ENCODE peak calls at places on chromosome 15, in five cellular contexts. D is A549, T is gastrocnemius medialis, S is ovary, Z is spleen. C is an unnamed sample.

GRCh38 chr15:52424856-52425431 is 103.7 kb downstream of the MYO5A start:
- DNase-seq in S (no peak), T (no peak), D (no peak), Z (no peak), C (no peak)

GRCh38 chr15:65042776-65043322 is 2.3 kb upstream of the SLC51B start:
- DNase-seq in S (no peak), T (no peak), Z (no peak), D (no peak), C (no peak)

GRCh38 chr15:77387355-77388105 is 32.4 kb downstream of the PEAK1 start:
- DNase-seq in S (no peak), T (no peak), D (no peak), Z (no peak), C (no peak)

GRCh38 chr15:73165844-73166243 is 113.6 kb downstream of the NEO1 start:
- DNase-seq in S (no peak), Z (no peak), D (no peak), T (no peak), C (no peak)

GRCh38 chr15:70580958-70581357 is 182.4 kb downstream of the UACA start:
- DNase-seq in S (no peak), T (no peak), D (no peak), Z (no peak), C (no peak)

GRCh38 chr15:70758790-70759462 is 4.4 kb downstream of the UACA start:
- DNase-seq in D (no peak), S (no peak), T (no peak), Z (no peak), C (no peak)

GRCh38 chr15:89307046-89307587 is 27.5 kb downstream of the POLG start:
- DNase-seq in T (no peak), Z (no peak), S (no peak), D (no peak), C (no peak)

GRCh38 chr15:89338036-89338435 is 3.4 kb upstream of the POLG start:
- DNase-seq in Z (no peak), T (no peak), D (no peak), S (no peak), C (no peak)

GRCh38 chr15:52054381-52054780 is 35.4 kb downstream of the MAPK6 start:
- DNase-seq in Z (no peak), S (no peak), T (no peak), D (peak), C (no peak)

GRCh38 chr15:47427463-47427862 is 289.8 kb upstream of the SEMA6D start:
- DNase-seq in T (no peak), S (no peak), D (no peak), Z (no peak), C (no peak)

GRCh38 chr15:91496754-91497691 is 356.5 kb upstream of the SLCO3A1 start:
- DNase-seq in T (no peak), D (no peak), S (no peak), Z (no peak), C (no peak)

GRCh38 chr15:88844749-88845386 is 41.6 kb downstream of the ACAN start:
- DNase-seq in D (no peak), T (no peak), Z (no peak), S (no peak), C (no peak)

GRCh38 chr15:48710952-48711495 is 65.5 kb upstream of the FBN1 start:
- DNase-seq in S (no peak), Z (no peak), D (no peak), T (no peak), C (no peak)

GRCh38 chr15:76196286-76196948 is 114.9 kb downstream of the ETFA start:
- DNase-seq in D (peak), T (peak), S (peak), Z (peak), C (no peak)

GRCh38 chr15:36643551-36643950 is 64.1 kb downstream of the CDIN1 start:
- DNase-seq in Z (no peak), S (no peak), T (no peak), D (no peak), C (no peak)

GRCh38 chr15:40957581-40958051 is 4.3 kb downstream of the CHAC1 start:
- DNase-seq in S (no peak), Z (peak), T (peak), D (no peak), C (no peak)

GRCh38 chr15:73212424-73212823 is 156.3 kb downstream of the HCN4 start:
- DNase-seq in Z (no peak), D (no peak), S (no peak), T (no peak), C (no peak)

GRCh38 chr15:20340931-20341661 is 200.5 kb downstream of the GOLGA6L6 start:
- DNase-seq in T (no peak), D (peak), S (peak), Z (peak), C (peak)

GRCh38 chr15:25717116-25717755 is 145.9 kb downstream of the ATP10A start:
- DNase-seq in S (no peak), Z (peak), D (no peak), T (no peak), C (no peak)

GRCh38 chr15:47812436-47813109 is 95.3 kb downstream of the SEMA6D start:
- DNase-seq in Z (no peak), D (peak), S (no peak), T (no peak), C (no peak)

GRCh38 chr15:28901587-28901980 is 15.8 kb downstream of the APBA2 start:
- DNase-seq in S (no peak), Z (peak), D (no peak), T (no peak), C (no peak)

GRCh38 chr15:40338921-40339620 is 1.7 kb downstream of the CCDC9B start:
- DNase-seq in T (no peak), S (no peak), Z (no peak), D (peak), C (no peak)

GRCh38 chr15:90557147-90557546 is 27.4 kb downstream of the CRTC3 start:
- DNase-seq in Z (no peak), D (no peak), S (no peak), T (no peak), C (no peak)

GRCh38 chr15:69093127-69093526 is 67.3 kb upstream of the GLCE start:
- DNase-seq in D (peak), S (no peak), Z (no peak), T (no peak), C (no peak)

GRCh38 chr15:82585072-82585471 is 44.8 kb upstream of the RPS17 start:
- DNase-seq in T (no peak), S (no peak), Z (no peak), D (no peak), C (no peak)

GRCh38 chr15:59798605-59798917 is 109.4 kb upstream of the BNIP2 start:
- DNase-seq in S (no peak), D (no peak), T (no peak), Z (no peak), C (no peak)

GRCh38 chr15:99466701-99467337 is 99.0 kb upstream of the MEF2A start:
- DNase-seq in D (no peak), Z (no peak), S (no peak), T (no peak), C (no peak)

GRCh38 chr15:62740141-62741004 is 302.2 kb upstream of the TPM1 start:
- DNase-seq in S (no peak), T (no peak), Z (no peak), D (peak), C (no peak)

GRCh38 chr15:77514635-77515421 is 94.1 kb downstream of the HMG20A start:
- DNase-seq in T (no peak), S (no peak), Z (no peak), D (no peak), C (no peak)

GRCh38 chr15:46297766-46298165 is 662.9 kb downstream of the SQOR start:
- DNase-seq in Z (no peak), S (no peak), D (no peak), T (no peak), C (no peak)

GRCh38 chr15:84604804-84605203 is 4.0 kb downstream of the ZSCAN2 start:
- DNase-seq in T (no peak), S (no peak), Z (no peak), D (no peak), C (no peak)

GRCh38 chr15:99213187-99213811 is 36.1 kb downstream of the TTC23 start:
- DNase-seq in S (peak), D (peak), Z (peak), T (peak), C (peak)

GRCh38 chr15:67216859-67217258 is 37.6 kb downstream of the AAGAB start:
- DNase-seq in S (no peak), D (no peak), T (no peak), Z (no peak), C (no peak)

GRCh38 chr15:72358532-72359180 is 17.2 kb downstream of the HEXA start:
- DNase-seq in Z (peak), T (peak), S (no peak), D (no peak), C (no peak)

GRCh38 chr15:49877871-49878511 is 241.0 kb downstream of the ATP8B4 start:
- DNase-seq in Z (no peak), S (no peak), D (no peak), T (peak), C (no peak)

GRCh38 chr15:36591534-36592411 is 12.3 kb downstream of the CDIN1 start:
- DNase-seq in Z (no peak), D (peak), S (no peak), T (no peak), C (no peak)

GRCh38 chr15:100929641-100930042 is 10.5 kb downstream of the LRRK1 start:
- DNase-seq in T (no peak), Z (no peak), D (no peak), S (no peak), C (no peak)

GRCh38 chr15:57312323-57313133 is 63.8 kb upstream of the CGNL1 start:
- DNase-seq in S (no peak), D (no peak), Z (peak), T (no peak), C (no peak)

DNA sequence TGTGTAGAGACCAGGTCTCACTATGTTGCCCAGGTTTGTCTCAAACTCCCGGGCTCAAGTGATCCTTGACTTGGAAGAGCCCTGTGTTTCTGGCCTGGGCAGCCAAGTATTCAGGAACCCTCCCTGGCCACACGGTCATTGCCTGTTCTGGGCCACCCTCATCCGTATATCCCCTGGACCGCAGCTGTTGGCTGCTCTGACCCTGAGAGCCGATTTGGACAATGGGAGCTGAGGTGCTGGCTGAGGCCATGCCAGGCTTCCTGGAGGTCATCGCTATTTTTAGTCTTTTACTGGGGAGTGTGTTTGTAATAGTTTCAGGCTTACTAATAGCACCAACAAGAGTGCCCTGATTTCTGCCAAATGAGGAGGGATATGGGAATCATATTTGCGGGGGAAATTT is 60.7 kb downstream of the ADAMTS7 start:
- DNase-seq in Z (peak), S (peak), T (no peak), D (no peak), C (no peak)
- H3K4me3 ChIP-seq in Z (no peak), S (no peak), T (peak), D (peak), C (peak)

DNA sequence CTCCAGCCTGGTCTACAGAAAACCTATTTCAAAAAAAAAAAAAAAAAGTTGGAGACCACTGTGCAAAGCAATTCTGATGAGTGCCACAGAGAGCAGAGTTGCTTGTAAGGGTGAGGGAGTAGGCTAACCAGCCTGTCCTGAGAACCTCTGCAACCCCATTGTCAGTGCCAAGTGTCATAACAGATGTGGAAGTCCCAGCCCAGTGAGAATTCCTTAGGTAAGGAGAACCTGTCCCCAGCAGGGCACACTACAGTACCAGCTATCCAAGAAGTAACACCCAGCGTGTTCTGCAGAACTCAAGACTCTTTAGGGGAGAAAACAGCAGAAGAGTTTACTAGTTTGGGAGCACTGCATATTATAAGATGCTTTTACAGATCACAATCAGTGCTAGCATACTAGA is 156.3 kb downstream of the LIPC start:
- DNase-seq in T (no peak), S (no peak), Z (no peak), D (no peak), C (no peak)
- TF ChIP-seq POLR2A in T (no peak), S (no peak), Z (no peak), D (no peak), C (no peak)

GRCh38 chr15:81183403-81183760 is 13.3 kb upstream of the IL16 start:
- DNase-seq in Z (no peak), S (no peak), D (no peak), T (no peak), C (no peak)
- H3K4me3 ChIP-seq in Z (no peak), S (peak), D (no peak), T (peak), C (peak)

DNA sequence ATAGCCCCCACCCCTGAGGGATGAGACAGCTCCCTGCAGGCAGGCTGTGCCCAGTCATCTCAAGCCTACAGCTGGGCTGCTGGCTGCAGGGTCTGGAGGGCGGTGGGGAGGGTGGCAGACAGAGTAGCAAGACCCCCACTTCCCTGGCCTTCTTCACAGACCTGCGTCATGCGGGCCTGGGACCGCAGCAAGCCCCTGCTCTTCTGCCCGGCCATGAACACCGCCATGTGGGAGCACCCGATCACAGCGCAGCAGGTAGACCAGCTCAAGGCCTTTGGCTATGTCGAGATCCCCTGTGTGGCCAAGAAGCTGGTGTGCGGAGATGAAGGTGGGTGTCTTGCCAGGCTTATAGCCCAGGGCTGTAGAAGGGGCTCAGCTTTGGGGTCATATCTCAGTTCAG is 25.0 kb downstream of the PPCDC start:
- DNase-seq in T (no peak), D (no peak), Z (no peak), S (no peak), C (no peak)
- TF ChIP-seq POLR2A in T (no peak), D (no peak), Z (no peak), S (no peak), C (no peak)